ENCODE peak calls at places on chromosomes 7 and 10, in ten cellular contexts. One of them, this sample, is unnamed.

GRCh38 chr10:28991326-28991725 is 297.5 kb upstream of the LYZL1 start:
- DNase-seq in mucosa of descending colon: no peak
- DNase-seq in HFF-Myc: no peak
- DNase-seq in H1: no peak
- DNase-seq in AG10803: peak; percentile 73
- DNase-seq in fibroblast of mammary gland: peak; percentile 35
- DNase-seq in transverse colon: no peak
- DNase-seq in stimulated activated naive CD4-positive, alpha-beta T cell treated with Interleukin-2 at 50 U/mL for 16 hours: no peak
- DNase-seq in activated naive CD4-positive, alpha-beta T cell treated with anti-CD3 and anti-CD28 coated beads, Interleukin-2, amount 10 ng/mL, durations not matched to agents 7 days and 5 days: no peak
- DNase-seq in NB4: no peak
- DNase-seq in this sample: no peak

GRCh38 chr10:5581670-5582566 is 57.2 kb downstream of the CALML3 start:
- DNase-seq in mucosa of descending colon: no peak
- DNase-seq in HFF-Myc: no peak
- DNase-seq in H1: no peak
- DNase-seq in AG10803: no peak
- DNase-seq in fibroblast of mammary gland: no peak
- DNase-seq in transverse colon: no peak
- DNase-seq in stimulated activated naive CD4-positive, alpha-beta T cell treated with Interleukin-2 at 50 U/mL for 16 hours: no peak
- DNase-seq in activated naive CD4-positive, alpha-beta T cell treated with anti-CD3 and anti-CD28 coated beads, Interleukin-2, amount 10 ng/mL, durations not matched to agents 7 days and 5 days: no peak
- DNase-seq in NB4: no peak
- DNase-seq in this sample: no peak

GRCh38 chr7:116138202-116138801 is 72.0 kb upstream of the TES start:
- DNase-seq in mucosa of descending colon: no peak
- DNase-seq in HFF-Myc: peak; percentile 63
- DNase-seq in H1: no peak
- DNase-seq in AG10803: peak; percentile 67
- DNase-seq in fibroblast of mammary gland: peak; percentile 75
- DNase-seq in transverse colon: no peak
- DNase-seq in stimulated activated naive CD4-positive, alpha-beta T cell treated with Interleukin-2 at 50 U/mL for 16 hours: no peak
- DNase-seq in activated naive CD4-positive, alpha-beta T cell treated with anti-CD3 and anti-CD28 coated beads, Interleukin-2, amount 10 ng/mL, durations not matched to agents 7 days and 5 days: peak; percentile 39
- DNase-seq in NB4: peak; percentile 63
- DNase-seq in this sample: peak; percentile 39

GRCh38 chr10:47361293-47361692 is 13.1 kb downstream of the RBP3 start:
- DNase-seq in mucosa of descending colon: no peak
- DNase-seq in HFF-Myc: no peak
- DNase-seq in H1: peak; percentile 93
- DNase-seq in AG10803: peak; percentile 15
- DNase-seq in fibroblast of mammary gland: peak; percentile 35
- DNase-seq in transverse colon: peak; percentile 34
- DNase-seq in stimulated activated naive CD4-positive, alpha-beta T cell treated with Interleukin-2 at 50 U/mL for 16 hours: no peak
- DNase-seq in activated naive CD4-positive, alpha-beta T cell treated with anti-CD3 and anti-CD28 coated beads, Interleukin-2, amount 10 ng/mL, durations not matched to agents 7 days and 5 days: peak; percentile 52
- DNase-seq in NB4: peak; percentile 65
- DNase-seq in this sample: no peak

GRCh38 chr10:119859422-119860258 is 13.0 kb downstream of the MCMBP start:
- DNase-seq in mucosa of descending colon: no peak
- DNase-seq in HFF-Myc: no peak
- DNase-seq in H1: no peak
- DNase-seq in AG10803: peak; percentile 52
- DNase-seq in fibroblast of mammary gland: peak; percentile 64
- DNase-seq in transverse colon: no peak
- DNase-seq in stimulated activated naive CD4-positive, alpha-beta T cell treated with Interleukin-2 at 50 U/mL for 16 hours: no peak
- DNase-seq in activated naive CD4-positive, alpha-beta T cell treated with anti-CD3 and anti-CD28 coated beads, Interleukin-2, amount 10 ng/mL, durations not matched to agents 7 days and 5 days: no peak
- DNase-seq in NB4: peak; percentile 73
- DNase-seq in this sample: no peak

GRCh38 chr10:112182808-112183328 is 697 bp downstream of the GPAM start:
- DNase-seq in mucosa of descending colon: no peak
- DNase-seq in HFF-Myc: no peak
- DNase-seq in H1: no peak
- DNase-seq in AG10803: no peak
- DNase-seq in fibroblast of mammary gland: peak; percentile 7
- DNase-seq in transverse colon: no peak
- DNase-seq in stimulated activated naive CD4-positive, alpha-beta T cell treated with Interleukin-2 at 50 U/mL for 16 hours: no peak
- DNase-seq in activated naive CD4-positive, alpha-beta T cell treated with anti-CD3 and anti-CD28 coated beads, Interleukin-2, amount 10 ng/mL, durations not matched to agents 7 days and 5 days: no peak
- DNase-seq in NB4: peak; percentile 20
- DNase-seq in this sample: no peak

GRCh38 chr10:89165923-89166322 is 41.2 kb downstream of the CH25H start:
- DNase-seq in mucosa of descending colon: no peak
- DNase-seq in HFF-Myc: no peak
- DNase-seq in H1: no peak
- DNase-seq in AG10803: no peak
- DNase-seq in fibroblast of mammary gland: peak; percentile 89
- DNase-seq in transverse colon: no peak
- DNase-seq in stimulated activated naive CD4-positive, alpha-beta T cell treated with Interleukin-2 at 50 U/mL for 16 hours: no peak
- DNase-seq in activated naive CD4-positive, alpha-beta T cell treated with anti-CD3 and anti-CD28 coated beads, Interleukin-2, amount 10 ng/mL, durations not matched to agents 7 days and 5 days: no peak
- DNase-seq in NB4: no peak
- DNase-seq in this sample: no peak

GRCh38 chr7:4694653-4695335 is 12.7 kb downstream of the FOXK1 start:
- DNase-seq in mucosa of descending colon: no peak
- DNase-seq in HFF-Myc: no peak
- DNase-seq in H1: no peak
- DNase-seq in AG10803: peak; percentile 84
- DNase-seq in fibroblast of mammary gland: peak; percentile 89
- DNase-seq in transverse colon: peak; percentile 30
- DNase-seq in stimulated activated naive CD4-positive, alpha-beta T cell treated with Interleukin-2 at 50 U/mL for 16 hours: no peak
- DNase-seq in activated naive CD4-positive, alpha-beta T cell treated with anti-CD3 and anti-CD28 coated beads, Interleukin-2, amount 10 ng/mL, durations not matched to agents 7 days and 5 days: no peak
- DNase-seq in NB4: no peak
- DNase-seq in this sample: peak; percentile 64

GRCh38 chr7:92039900-92040299 is 94.4 kb downstream of the CYP51A1 start:
- DNase-seq in mucosa of descending colon: no peak
- DNase-seq in HFF-Myc: no peak
- DNase-seq in H1: no peak
- DNase-seq in AG10803: no peak
- DNase-seq in fibroblast of mammary gland: no peak
- DNase-seq in transverse colon: no peak
- DNase-seq in stimulated activated naive CD4-positive, alpha-beta T cell treated with Interleukin-2 at 50 U/mL for 16 hours: no peak
- DNase-seq in activated naive CD4-positive, alpha-beta T cell treated with anti-CD3 and anti-CD28 coated beads, Interleukin-2, amount 10 ng/mL, durations not matched to agents 7 days and 5 days: no peak
- DNase-seq in NB4: no peak
- DNase-seq in this sample: no peak

GRCh38 chr10:34815174-34816066 is at the start of gene PARD3:
- DNase-seq in mucosa of descending colon: peak; percentile 76
- DNase-seq in HFF-Myc: no peak
- DNase-seq in H1: peak; percentile 76
- DNase-seq in AG10803: peak; percentile 51
- DNase-seq in fibroblast of mammary gland: peak; percentile 38
- DNase-seq in transverse colon: peak; percentile 73
- DNase-seq in stimulated activated naive CD4-positive, alpha-beta T cell treated with Interleukin-2 at 50 U/mL for 16 hours: no peak
- DNase-seq in activated naive CD4-positive, alpha-beta T cell treated with anti-CD3 and anti-CD28 coated beads, Interleukin-2, amount 10 ng/mL, durations not matched to agents 7 days and 5 days: peak; percentile 36
- DNase-seq in NB4: peak; percentile 72
- DNase-seq in this sample: no peak

GRCh38 chr7:139602143-139602722 is 78.7 kb downstream of the CLEC2L start:
- DNase-seq in mucosa of descending colon: no peak
- DNase-seq in HFF-Myc: no peak
- DNase-seq in H1: no peak
- DNase-seq in AG10803: peak; percentile 46
- DNase-seq in fibroblast of mammary gland: peak; percentile 50
- DNase-seq in transverse colon: no peak
- DNase-seq in stimulated activated naive CD4-positive, alpha-beta T cell treated with Interleukin-2 at 50 U/mL for 16 hours: no peak
- DNase-seq in activated naive CD4-positive, alpha-beta T cell treated with anti-CD3 and anti-CD28 coated beads, Interleukin-2, amount 10 ng/mL, durations not matched to agents 7 days and 5 days: no peak
- DNase-seq in NB4: peak; percentile 61
- DNase-seq in this sample: no peak

GRCh38 chr10:5904227-5904626 is 14.2 kb downstream of the FBH1 start:
- DNase-seq in mucosa of descending colon: no peak
- DNase-seq in HFF-Myc: no peak
- DNase-seq in H1: no peak
- DNase-seq in AG10803: no peak
- DNase-seq in fibroblast of mammary gland: no peak
- DNase-seq in transverse colon: peak; percentile 26
- DNase-seq in stimulated activated naive CD4-positive, alpha-beta T cell treated with Interleukin-2 at 50 U/mL for 16 hours: no peak
- DNase-seq in activated naive CD4-positive, alpha-beta T cell treated with anti-CD3 and anti-CD28 coated beads, Interleukin-2, amount 10 ng/mL, durations not matched to agents 7 days and 5 days: no peak
- DNase-seq in NB4: no peak
- DNase-seq in this sample: no peak

GRCh38 chr7:95011156-95011928 is 103.9 kb downstream of the PPP1R9A start:
- DNase-seq in mucosa of descending colon: no peak
- DNase-seq in HFF-Myc: no peak
- DNase-seq in H1: no peak
- DNase-seq in AG10803: peak; percentile 75
- DNase-seq in fibroblast of mammary gland: peak; percentile 75
- DNase-seq in transverse colon: no peak
- DNase-seq in stimulated activated naive CD4-positive, alpha-beta T cell treated with Interleukin-2 at 50 U/mL for 16 hours: no peak
- DNase-seq in activated naive CD4-positive, alpha-beta T cell treated with anti-CD3 and anti-CD28 coated beads, Interleukin-2, amount 10 ng/mL, durations not matched to agents 7 days and 5 days: no peak
- DNase-seq in NB4: no peak
- DNase-seq in this sample: peak; percentile 1

GRCh38 chr7:37430644-37431043 is 18.0 kb downstream of the ELMO1 start:
- DNase-seq in mucosa of descending colon: no peak
- DNase-seq in HFF-Myc: no peak
- DNase-seq in H1: no peak
- DNase-seq in AG10803: no peak
- DNase-seq in fibroblast of mammary gland: no peak
- DNase-seq in transverse colon: no peak
- DNase-seq in stimulated activated naive CD4-positive, alpha-beta T cell treated with Interleukin-2 at 50 U/mL for 16 hours: no peak
- DNase-seq in activated naive CD4-positive, alpha-beta T cell treated with anti-CD3 and anti-CD28 coated beads, Interleukin-2, amount 10 ng/mL, durations not matched to agents 7 days and 5 days: no peak
- DNase-seq in NB4: no peak
- DNase-seq in this sample: no peak

GRCh38 chr7:102302025-102302424 is 15.4 kb downstream of the SH2B2 start:
- DNase-seq in mucosa of descending colon: no peak
- DNase-seq in HFF-Myc: no peak
- DNase-seq in H1: no peak
- DNase-seq in AG10803: no peak
- DNase-seq in fibroblast of mammary gland: no peak
- DNase-seq in transverse colon: no peak
- DNase-seq in stimulated activated naive CD4-positive, alpha-beta T cell treated with Interleukin-2 at 50 U/mL for 16 hours: no peak
- DNase-seq in activated naive CD4-positive, alpha-beta T cell treated with anti-CD3 and anti-CD28 coated beads, Interleukin-2, amount 10 ng/mL, durations not matched to agents 7 days and 5 days: no peak
- DNase-seq in NB4: no peak
- DNase-seq in this sample: no peak

GRCh38 chr7:106258789-106259188 is 26.0 kb downstream of the NAMPT start:
- DNase-seq in mucosa of descending colon: no peak
- DNase-seq in HFF-Myc: no peak
- DNase-seq in H1: no peak
- DNase-seq in AG10803: no peak
- DNase-seq in fibroblast of mammary gland: no peak
- DNase-seq in transverse colon: no peak
- DNase-seq in stimulated activated naive CD4-positive, alpha-beta T cell treated with Interleukin-2 at 50 U/mL for 16 hours: no peak
- DNase-seq in activated naive CD4-positive, alpha-beta T cell treated with anti-CD3 and anti-CD28 coated beads, Interleukin-2, amount 10 ng/mL, durations not matched to agents 7 days and 5 days: no peak
- DNase-seq in NB4: no peak
- DNase-seq in this sample: no peak

GRCh38 chr10:101330236-101331225 is 23.4 kb upstream of the BTRC start:
- DNase-seq in mucosa of descending colon: no peak
- DNase-seq in HFF-Myc: no peak
- DNase-seq in H1: no peak
- DNase-seq in AG10803: peak; percentile 56
- DNase-seq in fibroblast of mammary gland: peak; percentile 82
- DNase-seq in transverse colon: no peak
- DNase-seq in stimulated activated naive CD4-positive, alpha-beta T cell treated with Interleukin-2 at 50 U/mL for 16 hours: no peak
- DNase-seq in activated naive CD4-positive, alpha-beta T cell treated with anti-CD3 and anti-CD28 coated beads, Interleukin-2, amount 10 ng/mL, durations not matched to agents 7 days and 5 days: no peak
- DNase-seq in NB4: no peak
- DNase-seq in this sample: no peak

GRCh38 chr10:27743736-27744477 is 1.7 kb downstream of the MKX start:
- DNase-seq in mucosa of descending colon: no peak
- DNase-seq in HFF-Myc: no peak
- DNase-seq in H1: peak; percentile 73
- DNase-seq in AG10803: peak; percentile 35
- DNase-seq in fibroblast of mammary gland: no peak
- DNase-seq in transverse colon: peak; percentile 9
- DNase-seq in stimulated activated naive CD4-positive, alpha-beta T cell treated with Interleukin-2 at 50 U/mL for 16 hours: no peak
- DNase-seq in activated naive CD4-positive, alpha-beta T cell treated with anti-CD3 and anti-CD28 coated beads, Interleukin-2, amount 10 ng/mL, durations not matched to agents 7 days and 5 days: peak; percentile 21
- DNase-seq in NB4: no peak
- DNase-seq in this sample: no peak

GRCh38 chr10:8102708-8103401 is 48.4 kb downstream of the GATA3 start:
- DNase-seq in mucosa of descending colon: no peak
- DNase-seq in HFF-Myc: no peak
- DNase-seq in H1: no peak
- DNase-seq in AG10803: no peak
- DNase-seq in fibroblast of mammary gland: no peak
- DNase-seq in transverse colon: no peak
- DNase-seq in stimulated activated naive CD4-positive, alpha-beta T cell treated with Interleukin-2 at 50 U/mL for 16 hours: no peak
- DNase-seq in activated naive CD4-positive, alpha-beta T cell treated with anti-CD3 and anti-CD28 coated beads, Interleukin-2, amount 10 ng/mL, durations not matched to agents 7 days and 5 days: no peak
- DNase-seq in NB4: peak; percentile 24
- DNase-seq in this sample: no peak

GRCh38 chr7:139589474-139589873 is 66.0 kb downstream of the CLEC2L start:
- DNase-seq in mucosa of descending colon: no peak
- DNase-seq in HFF-Myc: no peak
- DNase-seq in H1: no peak
- DNase-seq in AG10803: no peak
- DNase-seq in fibroblast of mammary gland: peak; percentile 15
- DNase-seq in transverse colon: no peak
- DNase-seq in stimulated activated naive CD4-positive, alpha-beta T cell treated with Interleukin-2 at 50 U/mL for 16 hours: no peak
- DNase-seq in activated naive CD4-positive, alpha-beta T cell treated with anti-CD3 and anti-CD28 coated beads, Interleukin-2, amount 10 ng/mL, durations not matched to agents 7 days and 5 days: no peak
- DNase-seq in NB4: peak; percentile 42
- DNase-seq in this sample: no peak

GRCh38 chr7:151936207-151936606 is 20.0 kb upstream of the GALNTL5 start:
- DNase-seq in mucosa of descending colon: no peak
- DNase-seq in HFF-Myc: no peak
- DNase-seq in H1: no peak
- DNase-seq in AG10803: no peak
- DNase-seq in fibroblast of mammary gland: no peak
- DNase-seq in transverse colon: no peak
- DNase-seq in stimulated activated naive CD4-positive, alpha-beta T cell treated with Interleukin-2 at 50 U/mL for 16 hours: no peak
- DNase-seq in activated naive CD4-positive, alpha-beta T cell treated with anti-CD3 and anti-CD28 coated beads, Interleukin-2, amount 10 ng/mL, durations not matched to agents 7 days and 5 days: no peak
- DNase-seq in NB4: no peak
- DNase-seq in this sample: no peak

GRCh38 chr10:96238889-96239624 is 32.3 kb downstream of the BLNK start:
- DNase-seq in mucosa of descending colon: no peak
- DNase-seq in HFF-Myc: no peak
- DNase-seq in H1: no peak
- DNase-seq in AG10803: no peak
- DNase-seq in fibroblast of mammary gland: no peak
- DNase-seq in transverse colon: no peak
- DNase-seq in stimulated activated naive CD4-positive, alpha-beta T cell treated with Interleukin-2 at 50 U/mL for 16 hours: no peak
- DNase-seq in activated naive CD4-positive, alpha-beta T cell treated with anti-CD3 and anti-CD28 coated beads, Interleukin-2, amount 10 ng/mL, durations not matched to agents 7 days and 5 days: no peak
- DNase-seq in NB4: no peak
- DNase-seq in this sample: no peak

GRCh38 chr10:61842755-61843497 is 58.6 kb upstream of the ARID5B start:
- DNase-seq in mucosa of descending colon: no peak
- DNase-seq in HFF-Myc: no peak
- DNase-seq in H1: no peak
- DNase-seq in AG10803: peak; percentile 73
- DNase-seq in fibroblast of mammary gland: peak; percentile 76
- DNase-seq in transverse colon: no peak
- DNase-seq in stimulated activated naive CD4-positive, alpha-beta T cell treated with Interleukin-2 at 50 U/mL for 16 hours: no peak
- DNase-seq in activated naive CD4-positive, alpha-beta T cell treated with anti-CD3 and anti-CD28 coated beads, Interleukin-2, amount 10 ng/mL, durations not matched to agents 7 days and 5 days: no peak
- DNase-seq in NB4: no peak
- DNase-seq in this sample: no peak

GRCh38 chr10:15427836-15428414 is 56.8 kb upstream of the FAM171A1 start:
- DNase-seq in mucosa of descending colon: no peak
- DNase-seq in HFF-Myc: peak; percentile 46
- DNase-seq in H1: no peak
- DNase-seq in AG10803: peak; percentile 67
- DNase-seq in fibroblast of mammary gland: peak; percentile 66
- DNase-seq in transverse colon: no peak
- DNase-seq in stimulated activated naive CD4-positive, alpha-beta T cell treated with Interleukin-2 at 50 U/mL for 16 hours: no peak
- DNase-seq in activated naive CD4-positive, alpha-beta T cell treated with anti-CD3 and anti-CD28 coated beads, Interleukin-2, amount 10 ng/mL, durations not matched to agents 7 days and 5 days: no peak
- DNase-seq in NB4: peak; percentile 36
- DNase-seq in this sample: no peak

GRCh38 chr10:79376751-79377556 is 29.7 kb downstream of the PPIF start:
- DNase-seq in mucosa of descending colon: no peak
- DNase-seq in HFF-Myc: no peak
- DNase-seq in H1: peak; percentile 37
- DNase-seq in AG10803: no peak
- DNase-seq in fibroblast of mammary gland: no peak
- DNase-seq in transverse colon: no peak
- DNase-seq in stimulated activated naive CD4-positive, alpha-beta T cell treated with Interleukin-2 at 50 U/mL for 16 hours: no peak
- DNase-seq in activated naive CD4-positive, alpha-beta T cell treated with anti-CD3 and anti-CD28 coated beads, Interleukin-2, amount 10 ng/mL, durations not matched to agents 7 days and 5 days: no peak
- DNase-seq in NB4: peak; percentile 2
- DNase-seq in this sample: no peak

GRCh38 chr7:2512179-2512644 is 7.4 kb upstream of the LFNG start:
- DNase-seq in mucosa of descending colon: no peak
- DNase-seq in HFF-Myc: no peak
- DNase-seq in H1: no peak
- DNase-seq in AG10803: peak; percentile 35
- DNase-seq in fibroblast of mammary gland: no peak
- DNase-seq in transverse colon: peak; percentile 42
- DNase-seq in stimulated activated naive CD4-positive, alpha-beta T cell treated with Interleukin-2 at 50 U/mL for 16 hours: no peak
- DNase-seq in activated naive CD4-positive, alpha-beta T cell treated with anti-CD3 and anti-CD28 coated beads, Interleukin-2, amount 10 ng/mL, durations not matched to agents 7 days and 5 days: no peak
- DNase-seq in NB4: no peak
- DNase-seq in this sample: no peak

GRCh38 chr10:131994435-131994834 is 12.7 kb upstream of the BNIP3 start:
- DNase-seq in mucosa of descending colon: no peak
- DNase-seq in HFF-Myc: no peak
- DNase-seq in H1: no peak
- DNase-seq in AG10803: no peak
- DNase-seq in fibroblast of mammary gland: no peak
- DNase-seq in transverse colon: no peak
- DNase-seq in stimulated activated naive CD4-positive, alpha-beta T cell treated with Interleukin-2 at 50 U/mL for 16 hours: no peak
- DNase-seq in activated naive CD4-positive, alpha-beta T cell treated with anti-CD3 and anti-CD28 coated beads, Interleukin-2, amount 10 ng/mL, durations not matched to agents 7 days and 5 days: no peak
- DNase-seq in NB4: no peak
- DNase-seq in this sample: no peak

GRCh38 chr7:132328047-132328620 is 248.1 kb downstream of the PLXNA4 start:
- DNase-seq in mucosa of descending colon: no peak
- DNase-seq in HFF-Myc: no peak
- DNase-seq in H1: no peak
- DNase-seq in AG10803: no peak
- DNase-seq in fibroblast of mammary gland: no peak
- DNase-seq in transverse colon: no peak
- DNase-seq in stimulated activated naive CD4-positive, alpha-beta T cell treated with Interleukin-2 at 50 U/mL for 16 hours: no peak
- DNase-seq in activated naive CD4-positive, alpha-beta T cell treated with anti-CD3 and anti-CD28 coated beads, Interleukin-2, amount 10 ng/mL, durations not matched to agents 7 days and 5 days: no peak
- DNase-seq in NB4: no peak
- DNase-seq in this sample: no peak